ENCODE peak calls at places on chromosomes 12 and 14, in five cellular contexts. F, P, L, Z and K are unnamed samples.

GRCh38 chr12:124474709-124475108 is 92.7 kb downstream of the NCOR2 start:
- DNase-seq in F (no peak), P (no peak), L (no peak), Z (no peak), K (no peak)

GRCh38 chr12:128269108-128269713 is 2.2 kb downstream of the TMEM132C start:
- DNase-seq in F (no peak), P (no peak), L (no peak), Z (no peak), K (no peak)

GRCh38 chr12:104006929-104007328 is 41.3 kb downstream of the TDG start:
- DNase-seq in F (peak; percentile 59), P (peak; percentile 85), L (no peak), Z (no peak), K (no peak)

GRCh38 chr12:95723693-95724384 is 66.7 kb downstream of the NTN4 start:
- DNase-seq in F (no peak), P (no peak), L (no peak), Z (no peak), K (no peak)

GRCh38 chr12:27821259-27821973 is 41.4 kb upstream of the MANSC4 start:
- DNase-seq in F (peak; percentile 84), P (peak; percentile 85), L (peak; percentile 41), Z (no peak), K (peak; percentile 13)

GRCh38 chr12:95829395-95829794 is 29.4 kb upstream of the SNRPF start:
- DNase-seq in F (no peak), P (no peak), L (no peak), Z (no peak), K (no peak)

GRCh38 chr12:39144613-39145061 is 239.2 kb upstream of the CPNE8 start:
- DNase-seq in F (no peak), P (no peak), L (no peak), Z (no peak), K (peak; percentile 2)

GRCh38 chr12:103773109-103773905 is 67.7 kb downstream of the NT5DC3 start:
- DNase-seq in F (peak; percentile 31), P (peak; percentile 17), L (no peak), Z (no peak), K (peak; percentile 57)

GRCh38 chr12:9751204-9752144 is 9.2 kb downstream of the CD69 start:
- DNase-seq in F (peak; percentile 47), P (peak; percentile 16), L (no peak), Z (no peak), K (no peak)

GRCh38 chr14:59215353-59215752 is 26.9 kb downstream of the DAAM1 start:
- DNase-seq in F (peak; percentile 67), P (peak; percentile 77), L (peak; percentile 65), Z (peak; percentile 82), K (peak; percentile 94)

DNA sequence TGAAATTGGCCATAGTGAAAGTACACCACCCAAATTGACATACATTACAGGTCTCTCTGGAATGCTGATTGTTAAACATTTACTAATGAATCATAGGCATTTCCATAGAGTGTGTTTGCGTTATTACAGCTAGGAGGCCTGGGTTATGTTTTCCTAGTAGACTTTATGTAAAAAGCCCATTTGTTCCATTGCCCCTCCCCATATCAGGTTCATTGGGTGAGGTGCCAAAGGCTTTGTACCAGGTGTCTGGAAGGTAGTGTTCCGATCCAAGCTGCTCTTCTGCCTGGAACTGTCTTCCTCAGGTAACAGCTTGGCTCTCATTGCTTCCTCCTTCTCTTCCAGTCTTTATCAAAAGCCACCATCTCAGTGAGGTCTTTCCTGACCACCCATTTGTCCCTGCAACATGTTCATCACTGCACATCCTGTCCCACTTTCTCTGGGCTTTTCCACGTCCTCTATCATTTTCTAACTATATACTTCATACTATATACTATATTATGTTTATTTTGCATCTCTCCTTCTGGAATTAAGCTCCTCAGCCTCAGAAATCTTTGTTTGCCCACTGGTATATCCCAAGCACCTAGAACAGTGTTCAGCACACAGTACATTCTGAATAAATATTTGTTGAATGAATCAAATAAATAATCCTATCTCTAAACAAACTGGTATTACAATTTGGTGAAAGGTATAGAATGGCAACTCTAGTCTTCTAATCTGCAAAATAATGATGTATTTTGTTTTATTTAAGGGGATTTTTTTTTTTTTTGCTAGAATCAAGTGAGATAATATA is 252.3 kb downstream of the KTN1 start:
- DNase-seq in F (no peak), P (peak; percentile 76), L (no peak), Z (no peak), K (no peak)
- TF ChIP-seq CTCF in F (no peak), P (no peak), L (no peak), Z (no peak), K (no peak)

DNA sequence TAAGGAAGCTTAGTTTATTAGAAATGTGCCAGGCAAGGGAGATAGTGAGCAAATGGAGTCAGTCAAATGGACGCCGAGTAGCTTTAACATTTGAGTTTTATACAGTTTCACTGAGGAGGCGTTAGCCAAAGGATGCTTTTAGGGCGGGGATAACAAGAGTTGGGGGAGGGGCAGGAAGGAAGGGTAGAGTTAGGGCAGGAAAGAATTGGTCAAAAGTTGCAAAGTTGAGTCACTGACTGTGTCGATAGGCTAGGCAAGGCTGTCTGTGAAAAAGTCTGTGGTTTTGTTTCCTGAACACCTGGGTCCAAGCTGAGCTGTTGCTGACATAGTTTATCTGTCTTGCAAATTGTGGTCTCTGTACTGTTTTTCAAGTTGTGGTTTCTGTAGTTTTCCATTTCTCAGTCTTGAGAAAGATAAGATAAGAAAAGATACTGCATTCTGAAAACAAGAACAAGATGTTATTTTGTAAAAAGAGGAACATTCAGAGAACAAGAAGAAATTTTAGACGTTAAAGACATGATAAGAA is 62.6 kb upstream of the RESF1 start:
- DNase-seq in F (peak; percentile 98), P (peak; percentile 38), L (peak; percentile 29), Z (peak; percentile 43), K (peak; percentile 25)
- H3K4me1 ChIP-seq in F (no peaks in the 10 kb centered on the region), P (no peaks in the 10 kb centered on the region), L (peaks cover 5% of the 10 kb centered on the region), Z (peaks cover 3% of the 10 kb centered on the region), K (no peaks in the 10 kb centered on the region)

GRCh38 chr12:110615171-110615570 is 1.2 kb downstream of the TCTN1 start:
- DNase-seq in F (no peak), P (no peak), L (no peak), Z (no peak), K (no peak)

GRCh38 chr12:110616471-110617115 is 2.7 kb downstream of the TCTN1 start:
- DNase-seq in F (no peak), P (no peak), L (no peak), Z (no peak), K (no peak)

GRCh38 chr12:110619534-110619953 is 5.6 kb downstream of the TCTN1 start:
- DNase-seq in F (no peak), P (peak; percentile 29), L (no peak), Z (no peak), K (no peak)

DNA sequence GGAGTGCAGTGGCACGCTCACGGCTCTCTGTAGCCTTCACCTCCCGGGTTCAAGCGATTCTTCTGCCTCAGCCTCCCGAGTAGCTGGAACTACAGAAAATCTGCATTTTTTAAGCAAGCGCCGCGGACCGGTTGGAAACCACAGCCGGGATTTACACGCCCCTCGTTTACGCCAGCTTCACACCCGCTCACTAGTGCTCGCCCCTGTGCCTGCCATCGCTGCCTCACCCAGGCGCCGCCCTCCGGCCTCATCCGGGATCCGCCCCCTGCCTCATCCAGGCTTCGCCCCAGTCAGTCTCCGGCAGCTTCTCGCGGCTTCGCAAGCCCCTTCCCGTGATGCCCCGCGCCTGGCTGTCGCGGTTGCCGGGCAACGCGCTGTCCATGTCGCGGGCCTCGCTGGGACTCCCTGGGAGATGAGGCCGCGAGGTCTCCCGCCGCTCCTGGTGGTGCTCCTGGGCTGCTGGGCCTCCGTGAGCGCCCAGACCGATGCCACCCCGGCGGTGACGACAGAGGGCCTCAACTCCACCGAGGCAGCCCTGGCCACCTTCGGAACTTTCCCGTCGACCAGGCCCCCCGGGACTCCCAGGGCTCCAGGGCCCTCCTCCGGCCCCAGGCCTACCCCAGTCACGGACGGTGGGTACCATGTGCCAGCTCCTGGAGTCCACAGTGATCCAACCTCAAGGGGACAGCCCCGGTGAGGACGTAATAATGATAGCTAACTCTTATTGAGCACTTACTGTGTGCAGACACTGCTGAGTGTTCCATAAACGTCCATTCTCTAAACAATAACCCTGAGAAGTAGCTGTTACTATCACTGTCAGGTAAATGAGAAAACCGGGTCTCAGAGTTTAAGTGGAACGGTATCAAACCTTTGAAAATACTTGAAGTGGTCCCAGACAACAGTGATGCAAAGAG is at the start of gene TCTN1:
- DNase-seq in F (peak; percentile 97), P (peak; percentile 91), L (peak; percentile 98), Z (peak; percentile 97), K (peak; percentile 97)
- TF ChIP-seq CTCF in F (no peak), P (no peak), L (no peak), Z (no peak), K (no peak)

GRCh38 chr12:108664338-108665258 is 30.9 kb upstream of the SELPLG start:
- DNase-seq in F (peak; percentile 98), P (peak; percentile 95), L (peak; percentile 76), Z (peak; percentile 91), K (peak; percentile 84)

GRCh38 chr12:108666326-108666995 is 32.8 kb upstream of the SELPLG start:
- DNase-seq in F (peak; percentile 73), P (peak; percentile 51), L (no peak), Z (no peak), K (no peak)

GRCh38 chr12:108665608-108666202 is 32.0 kb upstream of the SELPLG start:
- DNase-seq in F (no peak), P (no peak), L (no peak), Z (no peak), K (no peak)

GRCh38 chr12:108667349-108667748 is 33.7 kb upstream of the SELPLG start:
- DNase-seq in F (no peak), P (no peak), L (no peak), Z (no peak), K (no peak)

DNA sequence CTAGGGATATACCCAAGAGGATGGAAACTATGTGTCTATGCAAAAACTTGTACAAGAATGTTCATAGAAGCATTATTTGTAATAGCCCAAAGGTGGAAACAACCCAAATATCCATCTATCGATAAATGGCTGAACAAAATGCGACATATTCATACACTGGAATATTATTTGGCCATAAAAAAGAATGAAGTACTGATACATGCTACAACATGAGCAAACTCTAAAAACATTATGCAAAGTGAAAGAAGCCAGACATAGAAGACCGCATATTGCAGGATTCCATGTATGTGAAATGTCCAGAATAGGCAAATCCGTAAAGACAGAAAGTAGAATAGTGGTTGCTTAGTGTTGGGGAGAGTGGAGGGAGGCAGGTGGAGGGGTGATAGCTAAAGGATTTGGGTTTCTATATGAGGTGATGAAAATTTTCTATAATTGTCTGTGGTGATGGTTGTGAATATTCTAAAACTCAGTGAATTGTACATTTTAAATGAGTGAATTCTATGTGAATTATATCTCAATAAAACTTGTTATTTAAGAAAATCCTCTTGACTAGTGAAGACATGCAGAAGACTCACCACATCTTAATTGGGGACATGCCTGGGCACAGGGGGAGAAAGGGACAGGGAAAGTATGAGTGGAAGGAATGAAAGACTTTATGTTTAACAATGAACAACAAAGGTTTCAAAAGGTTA is 29.8 kb upstream of the SELPLG start:
- DNase-seq in F (no peak), P (no peak), L (no peak), Z (no peak), K (no peak)
- H3K4me1 ChIP-seq in F (peaks cover 32% of the 10 kb centered on the region), P (peaks cover 30% of the 10 kb centered on the region), L (peaks cover 15% of the 10 kb centered on the region), Z (no peaks in the 10 kb centered on the region), K (peaks cover 14% of the 10 kb centered on the region)

GRCh38 chr14:103121846-103122577 is 1.2 kb upstream of the TNFAIP2 start:
- DNase-seq in F (peak; percentile 94), P (peak; percentile 53), L (peak; percentile 87), Z (peak; percentile 81), K (peak; percentile 63)
- TF ChIP-seq CTCF in F (no peak), P (no peak), L (no peak), Z (no peak), K (no peak)

DNA sequence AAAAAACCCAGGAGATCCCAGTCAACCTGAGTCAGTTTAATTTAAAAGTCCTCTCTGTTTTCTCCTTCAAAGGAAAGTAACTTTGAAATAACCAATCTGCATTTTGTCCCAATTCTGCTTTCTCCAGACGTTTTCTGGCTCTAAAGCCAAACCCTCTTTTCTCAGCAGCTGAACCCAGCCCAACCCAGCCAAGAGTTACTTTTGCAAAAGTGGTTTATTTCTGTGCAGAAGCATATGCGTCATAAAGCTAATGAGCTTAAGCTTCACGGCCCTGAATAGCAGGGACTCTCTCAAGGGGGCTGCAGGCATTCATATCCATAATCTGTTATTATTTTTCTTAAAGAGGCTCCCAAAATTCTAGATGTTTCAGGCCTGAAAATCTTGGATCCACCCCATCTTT is 176.6 kb downstream of the GALC start:
- DNase-seq in F (no peak), P (no peak), L (no peak), Z (no peak), K (no peak)
- H3K4me1 ChIP-seq in F (peaks cover 16% of the 10 kb centered on the region), P (no peaks in the 10 kb centered on the region), L (no peaks in the 10 kb centered on the region), Z (no peaks in the 10 kb centered on the region), K (no peaks in the 10 kb centered on the region)